ENCODE peak calls at places on chromosomes 2 and 18, in ten cellular contexts. One of them, this sample, is unnamed.

GRCh38 chr18:23399067-23399466 is 54.0 kb upstream of the RIOK3 start:
- DNase-seq in sigmoid colon: no peak
- DNase-seq in dorsolateral prefrontal cortex: no peak
- DNase-seq in effector memory CD4-positive, alpha-beta T cell: no peak
- DNase-seq in CD8-positive, alpha-beta memory T cell: no peak
- DNase-seq in IMR-90: no peak
- DNase-seq in A549: no peak
- DNase-seq in GM23248: no peak
- DNase-seq in lung: no peak
- DNase-seq in Peyer's patch: no peak
- DNase-seq in this sample: no peak

GRCh38 chr2:193895226-193895625 is 1700.5 kb upstream of the TMEFF2 start:
- DNase-seq in sigmoid colon: no peak
- DNase-seq in dorsolateral prefrontal cortex: no peak
- DNase-seq in effector memory CD4-positive, alpha-beta T cell: no peak
- DNase-seq in CD8-positive, alpha-beta memory T cell: no peak
- DNase-seq in IMR-90: no peak
- DNase-seq in A549: no peak
- DNase-seq in GM23248: no peak
- DNase-seq in lung: no peak
- DNase-seq in Peyer's patch: no peak
- DNase-seq in this sample: no peak

GRCh38 chr2:160055726-160056108 is 6.7 kb downstream of the PLA2R1 start:
- DNase-seq in sigmoid colon: no peak
- DNase-seq in dorsolateral prefrontal cortex: no peak
- DNase-seq in effector memory CD4-positive, alpha-beta T cell: no peak
- DNase-seq in CD8-positive, alpha-beta memory T cell: no peak
- DNase-seq in IMR-90: no peak
- DNase-seq in A549: no peak
- DNase-seq in GM23248: no peak
- DNase-seq in lung: no peak
- DNase-seq in Peyer's patch: no peak
- DNase-seq in this sample: no peak

GRCh38 chr2:216620806-216621205 is 12.4 kb upstream of the IGFBP2 start:
- DNase-seq in sigmoid colon: peak
- DNase-seq in dorsolateral prefrontal cortex: no peak
- DNase-seq in effector memory CD4-positive, alpha-beta T cell: no peak
- DNase-seq in CD8-positive, alpha-beta memory T cell: no peak
- DNase-seq in IMR-90: peak
- DNase-seq in A549: no peak
- DNase-seq in GM23248: peak
- DNase-seq in lung: no peak
- DNase-seq in Peyer's patch: no peak
- DNase-seq in this sample: no peak

GRCh38 chr2:73239776-73240175 is 5.7 kb downstream of the CCT7 start:
- DNase-seq in sigmoid colon: no peak
- DNase-seq in dorsolateral prefrontal cortex: no peak
- DNase-seq in effector memory CD4-positive, alpha-beta T cell: no peak
- DNase-seq in CD8-positive, alpha-beta memory T cell: no peak
- DNase-seq in IMR-90: peak
- DNase-seq in A549: no peak
- DNase-seq in GM23248: peak
- DNase-seq in lung: no peak
- DNase-seq in Peyer's patch: no peak
- DNase-seq in this sample: peak

GRCh38 chr2:46632349-46632748 is 153.0 kb downstream of the TMEM247 start:
- DNase-seq in sigmoid colon: no peak
- DNase-seq in dorsolateral prefrontal cortex: no peak
- DNase-seq in effector memory CD4-positive, alpha-beta T cell: no peak
- DNase-seq in CD8-positive, alpha-beta memory T cell: no peak
- DNase-seq in IMR-90: peak
- DNase-seq in A549: peak
- DNase-seq in GM23248: peak
- DNase-seq in lung: no peak
- DNase-seq in Peyer's patch: no peak
- DNase-seq in this sample: no peak

GRCh38 chr2:204299766-204300165 is 245.5 kb upstream of the PARD3B start:
- DNase-seq in sigmoid colon: no peak
- DNase-seq in dorsolateral prefrontal cortex: no peak
- DNase-seq in effector memory CD4-positive, alpha-beta T cell: no peak
- DNase-seq in CD8-positive, alpha-beta memory T cell: no peak
- DNase-seq in IMR-90: no peak
- DNase-seq in A549: no peak
- DNase-seq in GM23248: peak
- DNase-seq in lung: no peak
- DNase-seq in Peyer's patch: no peak
- DNase-seq in this sample: no peak

GRCh38 chr2:225002656-225003045 is 39.6 kb downstream of the DOCK10 start:
- DNase-seq in sigmoid colon: no peak
- DNase-seq in dorsolateral prefrontal cortex: no peak
- DNase-seq in effector memory CD4-positive, alpha-beta T cell: no peak
- DNase-seq in CD8-positive, alpha-beta memory T cell: no peak
- DNase-seq in IMR-90: no peak
- DNase-seq in A549: no peak
- DNase-seq in GM23248: no peak
- DNase-seq in lung: no peak
- DNase-seq in Peyer's patch: peak
- DNase-seq in this sample: no peak

GRCh38 chr2:175441361-175441760 is 259.9 kb upstream of the ATP5MC3 start:
- DNase-seq in sigmoid colon: no peak
- DNase-seq in dorsolateral prefrontal cortex: no peak
- DNase-seq in effector memory CD4-positive, alpha-beta T cell: no peak
- DNase-seq in CD8-positive, alpha-beta memory T cell: no peak
- DNase-seq in IMR-90: no peak
- DNase-seq in A549: no peak
- DNase-seq in GM23248: no peak
- DNase-seq in lung: no peak
- DNase-seq in Peyer's patch: no peak
- DNase-seq in this sample: no peak

GRCh38 chr2:3463156-3463835 is 56.0 kb downstream of the ADI1 start:
- DNase-seq in sigmoid colon: peak
- DNase-seq in dorsolateral prefrontal cortex: no peak
- DNase-seq in effector memory CD4-positive, alpha-beta T cell: no peak
- DNase-seq in CD8-positive, alpha-beta memory T cell: peak
- DNase-seq in IMR-90: no peak
- DNase-seq in A549: no peak
- DNase-seq in GM23248: no peak
- DNase-seq in lung: no peak
- DNase-seq in Peyer's patch: peak
- DNase-seq in this sample: no peak

GRCh38 chr2:219722276-219722883 is 95.0 kb downstream of the SLC4A3 start:
- DNase-seq in sigmoid colon: no peak
- DNase-seq in dorsolateral prefrontal cortex: no peak
- DNase-seq in effector memory CD4-positive, alpha-beta T cell: no peak
- DNase-seq in CD8-positive, alpha-beta memory T cell: no peak
- DNase-seq in IMR-90: no peak
- DNase-seq in A549: no peak
- DNase-seq in GM23248: no peak
- DNase-seq in lung: no peak
- DNase-seq in Peyer's patch: no peak
- DNase-seq in this sample: peak

GRCh38 chr18:22683196-22683676 is 249.9 kb upstream of the RBBP8 start:
- DNase-seq in sigmoid colon: peak
- DNase-seq in dorsolateral prefrontal cortex: no peak
- DNase-seq in effector memory CD4-positive, alpha-beta T cell: no peak
- DNase-seq in CD8-positive, alpha-beta memory T cell: no peak
- DNase-seq in IMR-90: peak
- DNase-seq in A549: peak
- DNase-seq in GM23248: peak
- DNase-seq in lung: peak
- DNase-seq in Peyer's patch: peak
- DNase-seq in this sample: peak

GRCh38 chr2:197477764-197478163 is 21.9 kb downstream of the HSPD1 start:
- DNase-seq in sigmoid colon: no peak
- DNase-seq in dorsolateral prefrontal cortex: no peak
- DNase-seq in effector memory CD4-positive, alpha-beta T cell: no peak
- DNase-seq in CD8-positive, alpha-beta memory T cell: no peak
- DNase-seq in IMR-90: no peak
- DNase-seq in A549: no peak
- DNase-seq in GM23248: no peak
- DNase-seq in lung: no peak
- DNase-seq in Peyer's patch: no peak
- DNase-seq in this sample: no peak

GRCh38 chr2:231930601-231931281 is 4.5 kb upstream of the NPPC start:
- DNase-seq in sigmoid colon: peak
- DNase-seq in dorsolateral prefrontal cortex: no peak
- DNase-seq in effector memory CD4-positive, alpha-beta T cell: no peak
- DNase-seq in CD8-positive, alpha-beta memory T cell: no peak
- DNase-seq in IMR-90: no peak
- DNase-seq in A549: no peak
- DNase-seq in GM23248: no peak
- DNase-seq in lung: no peak
- DNase-seq in Peyer's patch: peak
- DNase-seq in this sample: no peak

GRCh38 chr18:69951182-69951581 is 3.5 kb upstream of the CD226 start:
- DNase-seq in sigmoid colon: no peak
- DNase-seq in dorsolateral prefrontal cortex: no peak
- DNase-seq in effector memory CD4-positive, alpha-beta T cell: no peak
- DNase-seq in CD8-positive, alpha-beta memory T cell: no peak
- DNase-seq in IMR-90: peak
- DNase-seq in A549: no peak
- DNase-seq in GM23248: peak
- DNase-seq in lung: no peak
- DNase-seq in Peyer's patch: no peak
- DNase-seq in this sample: no peak

GRCh38 chr18:72942766-72943165 is 75.0 kb upstream of the NETO1 start:
- DNase-seq in sigmoid colon: no peak
- DNase-seq in dorsolateral prefrontal cortex: no peak
- DNase-seq in effector memory CD4-positive, alpha-beta T cell: no peak
- DNase-seq in CD8-positive, alpha-beta memory T cell: no peak
- DNase-seq in IMR-90: no peak
- DNase-seq in A549: no peak
- DNase-seq in GM23248: no peak
- DNase-seq in lung: no peak
- DNase-seq in Peyer's patch: no peak
- DNase-seq in this sample: no peak

GRCh38 chr2:70958759-70959158 is 19.7 kb upstream of the ANKRD53 start:
- DNase-seq in sigmoid colon: no peak
- DNase-seq in dorsolateral prefrontal cortex: no peak
- DNase-seq in effector memory CD4-positive, alpha-beta T cell: no peak
- DNase-seq in CD8-positive, alpha-beta memory T cell: no peak
- DNase-seq in IMR-90: no peak
- DNase-seq in A549: no peak
- DNase-seq in GM23248: no peak
- DNase-seq in lung: peak
- DNase-seq in Peyer's patch: no peak
- DNase-seq in this sample: no peak

GRCh38 chr2:185502351-185502750 is 236.3 kb upstream of the FSIP2 start:
- DNase-seq in sigmoid colon: no peak
- DNase-seq in dorsolateral prefrontal cortex: no peak
- DNase-seq in effector memory CD4-positive, alpha-beta T cell: no peak
- DNase-seq in CD8-positive, alpha-beta memory T cell: no peak
- DNase-seq in IMR-90: no peak
- DNase-seq in A549: no peak
- DNase-seq in GM23248: no peak
- DNase-seq in lung: no peak
- DNase-seq in Peyer's patch: no peak
- DNase-seq in this sample: no peak

GRCh38 chr2:235170536-235171510 is 219.0 kb downstream of the SH3BP4 start:
- DNase-seq in sigmoid colon: no peak
- DNase-seq in dorsolateral prefrontal cortex: no peak
- DNase-seq in effector memory CD4-positive, alpha-beta T cell: no peak
- DNase-seq in CD8-positive, alpha-beta memory T cell: no peak
- DNase-seq in IMR-90: peak
- DNase-seq in A549: peak
- DNase-seq in GM23248: peak
- DNase-seq in lung: no peak
- DNase-seq in Peyer's patch: no peak
- DNase-seq in this sample: peak

GRCh38 chr2:218095853-218096252 is 26.8 kb downstream of the RUFY4 start:
- DNase-seq in sigmoid colon: no peak
- DNase-seq in dorsolateral prefrontal cortex: no peak
- DNase-seq in effector memory CD4-positive, alpha-beta T cell: no peak
- DNase-seq in CD8-positive, alpha-beta memory T cell: no peak
- DNase-seq in IMR-90: no peak
- DNase-seq in A549: no peak
- DNase-seq in GM23248: no peak
- DNase-seq in lung: no peak
- DNase-seq in Peyer's patch: no peak
- DNase-seq in this sample: no peak

GRCh38 chr2:150787353-150788098 is 300.1 kb upstream of the RND3 start:
- DNase-seq in sigmoid colon: no peak
- DNase-seq in dorsolateral prefrontal cortex: no peak
- DNase-seq in effector memory CD4-positive, alpha-beta T cell: no peak
- DNase-seq in CD8-positive, alpha-beta memory T cell: no peak
- DNase-seq in IMR-90: no peak
- DNase-seq in A549: no peak
- DNase-seq in GM23248: no peak
- DNase-seq in lung: no peak
- DNase-seq in Peyer's patch: no peak
- DNase-seq in this sample: no peak

GRCh38 chr18:63063171-63063570 is 256.4 kb downstream of the BCL2 start:
- DNase-seq in sigmoid colon: no peak
- DNase-seq in dorsolateral prefrontal cortex: no peak
- DNase-seq in effector memory CD4-positive, alpha-beta T cell: no peak
- DNase-seq in CD8-positive, alpha-beta memory T cell: no peak
- DNase-seq in IMR-90: peak
- DNase-seq in A549: no peak
- DNase-seq in GM23248: peak
- DNase-seq in lung: no peak
- DNase-seq in Peyer's patch: no peak
- DNase-seq in this sample: peak
- H3K4me3 ChIP-seq in sigmoid colon: no peak
- H3K4me3 ChIP-seq in dorsolateral prefrontal cortex: no peak
- H3K4me3 ChIP-seq in effector memory CD4-positive, alpha-beta T cell: no peak
- H3K4me3 ChIP-seq in CD8-positive, alpha-beta memory T cell: no peak
- H3K4me3 ChIP-seq in IMR-90: no peak
- H3K4me3 ChIP-seq in A549: no peak
- H3K4me3 ChIP-seq in GM23248: peak
- H3K4me3 ChIP-seq in lung: no peak
- H3K4me3 ChIP-seq in Peyer's patch: no peak
- H3K4me3 ChIP-seq in this sample: no peak

GRCh38 chr18:26579941-26580618 is 31.7 kb upstream of the KCTD1 start:
- DNase-seq in sigmoid colon: no peak
- DNase-seq in dorsolateral prefrontal cortex: no peak
- DNase-seq in effector memory CD4-positive, alpha-beta T cell: no peak
- DNase-seq in CD8-positive, alpha-beta memory T cell: no peak
- DNase-seq in IMR-90: no peak
- DNase-seq in A549: peak
- DNase-seq in GM23248: no peak
- DNase-seq in lung: peak
- DNase-seq in Peyer's patch: no peak
- DNase-seq in this sample: no peak
- H3K27ac ChIP-seq in sigmoid colon: no peak
- H3K27ac ChIP-seq in dorsolateral prefrontal cortex: no peak
- H3K27ac ChIP-seq in effector memory CD4-positive, alpha-beta T cell: no peak
- H3K27ac ChIP-seq in CD8-positive, alpha-beta memory T cell: no peak
- H3K27ac ChIP-seq in IMR-90: no peak
- H3K27ac ChIP-seq in A549: peak
- H3K27ac ChIP-seq in GM23248: no peak
- H3K27ac ChIP-seq in lung: peak
- H3K27ac ChIP-seq in Peyer's patch: no peak
- H3K27ac ChIP-seq in this sample: no peak

GRCh38 chr2:11132036-11132671 is 23.1 kb upstream of the SLC66A3 start:
- DNase-seq in sigmoid colon: peak
- DNase-seq in dorsolateral prefrontal cortex: no peak
- DNase-seq in effector memory CD4-positive, alpha-beta T cell: no peak
- DNase-seq in CD8-positive, alpha-beta memory T cell: no peak
- DNase-seq in IMR-90: no peak
- DNase-seq in A549: no peak
- DNase-seq in GM23248: no peak
- DNase-seq in lung: no peak
- DNase-seq in Peyer's patch: no peak
- DNase-seq in this sample: no peak
- H3K4me3 ChIP-seq in sigmoid colon: no peak
- H3K4me3 ChIP-seq in dorsolateral prefrontal cortex: peak
- H3K4me3 ChIP-seq in effector memory CD4-positive, alpha-beta T cell: peak
- H3K4me3 ChIP-seq in CD8-positive, alpha-beta memory T cell: peak
- H3K4me3 ChIP-seq in IMR-90: no peak
- H3K4me3 ChIP-seq in A549: peak
- H3K4me3 ChIP-seq in GM23248: peak
- H3K4me3 ChIP-seq in lung: no peak
- H3K4me3 ChIP-seq in Peyer's patch: no peak
- H3K4me3 ChIP-seq in this sample: no peak

GRCh38 chr2:37342636-37343211 is 1.7 kb upstream of the QPCT start:
- DNase-seq in sigmoid colon: no peak
- DNase-seq in dorsolateral prefrontal cortex: no peak
- DNase-seq in effector memory CD4-positive, alpha-beta T cell: no peak
- DNase-seq in CD8-positive, alpha-beta memory T cell: no peak
- DNase-seq in IMR-90: no peak
- DNase-seq in A549: no peak
- DNase-seq in GM23248: no peak
- DNase-seq in lung: no peak
- DNase-seq in Peyer's patch: no peak
- DNase-seq in this sample: no peak
- H3K27ac ChIP-seq in sigmoid colon: peak
- H3K27ac ChIP-seq in dorsolateral prefrontal cortex: no peak
- H3K27ac ChIP-seq in effector memory CD4-positive, alpha-beta T cell: no peak
- H3K27ac ChIP-seq in CD8-positive, alpha-beta memory T cell: no peak
- H3K27ac ChIP-seq in IMR-90: no peak
- H3K27ac ChIP-seq in A549: no peak
- H3K27ac ChIP-seq in GM23248: no peak
- H3K27ac ChIP-seq in lung: no peak
- H3K27ac ChIP-seq in Peyer's patch: no peak
- H3K27ac ChIP-seq in this sample: no peak